ENCODE peak calls at places on chromosome 16, in six cellular contexts. One of them, this sample, is unnamed.

GRCh38 chr16:576197-576822 is 6.5 kb downstream of the PIGQ start:
- DNase-seq in left ventricle myocardium inferior: no peak
- DNase-seq in kidney epithelial cell: no peak
- DNase-seq in IMR-90: no peak
- DNase-seq in heart left ventricle: no peak
- DNase-seq in Peyer's patch: no peak
- DNase-seq in this sample: no peak

GRCh38 chr16:1657841-1658240 is 20.2 kb upstream of the JPT2 start:
- DNase-seq in left ventricle myocardium inferior: no peak
- DNase-seq in kidney epithelial cell: no peak
- DNase-seq in IMR-90: no peak
- DNase-seq in heart left ventricle: no peak
- DNase-seq in Peyer's patch: no peak
- DNase-seq in this sample: no peak

GRCh38 chr16:84520778-84521770 is 16.6 kb upstream of the MEAK7 start:
- DNase-seq in left ventricle myocardium inferior: no peak
- DNase-seq in kidney epithelial cell: no peak
- DNase-seq in IMR-90: no peak
- DNase-seq in heart left ventricle: no peak
- DNase-seq in Peyer's patch: no peak
- DNase-seq in this sample: no peak

GRCh38 chr16:7303677-7304200 is 28.9 kb upstream of the RBFOX1 start:
- DNase-seq in left ventricle myocardium inferior: no peak
- DNase-seq in kidney epithelial cell: no peak
- DNase-seq in IMR-90: no peak
- DNase-seq in heart left ventricle: no peak
- DNase-seq in Peyer's patch: no peak
- DNase-seq in this sample: no peak

GRCh38 chr16:62363451-62363850 is 327.2 kb upstream of the CDH8 start:
- DNase-seq in left ventricle myocardium inferior: no peak
- DNase-seq in kidney epithelial cell: no peak
- DNase-seq in IMR-90: no peak
- DNase-seq in heart left ventricle: no peak
- DNase-seq in Peyer's patch: no peak
- DNase-seq in this sample: no peak

GRCh38 chr16:9039208-9039607 is 52.2 kb upstream of the HAPSTR1 start:
- DNase-seq in left ventricle myocardium inferior: no peak
- DNase-seq in kidney epithelial cell: no peak
- DNase-seq in IMR-90: peak
- DNase-seq in heart left ventricle: no peak
- DNase-seq in Peyer's patch: no peak
- DNase-seq in this sample: no peak

GRCh38 chr16:12553191-12553590 is 250.5 kb downstream of the CPPED1 start:
- DNase-seq in left ventricle myocardium inferior: no peak
- DNase-seq in kidney epithelial cell: no peak
- DNase-seq in IMR-90: no peak
- DNase-seq in heart left ventricle: no peak
- DNase-seq in Peyer's patch: no peak
- DNase-seq in this sample: no peak

GRCh38 chr16:28572659-28573510 is 19.2 kb downstream of the SGF29 start:
- DNase-seq in left ventricle myocardium inferior: peak
- DNase-seq in kidney epithelial cell: no peak
- DNase-seq in IMR-90: peak
- DNase-seq in heart left ventricle: peak
- DNase-seq in Peyer's patch: no peak
- DNase-seq in this sample: no peak

GRCh38 chr16:50263940-50264929 is 2.1 kb upstream of the ADCY7 start:
- DNase-seq in left ventricle myocardium inferior: no peak
- DNase-seq in kidney epithelial cell: no peak
- DNase-seq in IMR-90: peak
- DNase-seq in heart left ventricle: no peak
- DNase-seq in Peyer's patch: no peak
- DNase-seq in this sample: no peak

GRCh38 chr16:30557397-30557949 is 701 bp downstream of the ZNF764 start:
- DNase-seq in left ventricle myocardium inferior: no peak
- DNase-seq in kidney epithelial cell: no peak
- DNase-seq in IMR-90: no peak
- DNase-seq in heart left ventricle: no peak
- DNase-seq in Peyer's patch: peak
- DNase-seq in this sample: no peak

GRCh38 chr16:86107190-86107589 is 208.2 kb downstream of the IRF8 start:
- DNase-seq in left ventricle myocardium inferior: no peak
- DNase-seq in kidney epithelial cell: no peak
- DNase-seq in IMR-90: no peak
- DNase-seq in heart left ventricle: no peak
- DNase-seq in Peyer's patch: peak
- DNase-seq in this sample: no peak

GRCh38 chr16:3047387-3047720 is 993 bp downstream of the MMP25 start:
- DNase-seq in left ventricle myocardium inferior: no peak
- DNase-seq in kidney epithelial cell: no peak
- DNase-seq in IMR-90: no peak
- DNase-seq in heart left ventricle: no peak
- DNase-seq in Peyer's patch: no peak
- DNase-seq in this sample: no peak
- H3K4me3 ChIP-seq in left ventricle myocardium inferior: no peak
- H3K4me3 ChIP-seq in kidney epithelial cell: no peak
- H3K4me3 ChIP-seq in IMR-90: no peak
- H3K4me3 ChIP-seq in heart left ventricle: no peak
- H3K4me3 ChIP-seq in Peyer's patch: no peak
- H3K4me3 ChIP-seq in this sample: no peak

DNA sequence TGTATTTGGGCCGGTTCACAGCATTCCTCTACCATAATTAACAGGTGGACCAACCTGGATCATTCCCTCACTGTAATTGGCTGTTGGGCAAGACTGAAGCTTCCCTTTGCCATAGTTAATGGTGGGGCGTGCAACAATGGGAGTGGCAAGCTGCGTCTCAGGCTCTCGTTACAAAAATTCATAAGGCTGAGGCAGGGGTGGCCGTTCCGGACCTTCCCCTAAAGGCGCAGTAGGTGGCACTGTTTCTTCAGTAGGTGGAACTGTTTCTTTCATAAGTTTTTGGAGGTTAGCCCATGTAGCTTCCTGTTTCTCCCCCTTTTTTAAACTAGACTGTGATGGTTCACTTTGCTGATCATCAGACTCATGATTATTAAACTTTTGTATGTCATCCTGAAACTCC is 17.0 kb upstream of the TMC5 start:
- DNase-seq in left ventricle myocardium inferior: no peak
- DNase-seq in kidney epithelial cell: no peak
- DNase-seq in IMR-90: no peak
- DNase-seq in heart left ventricle: no peak
- DNase-seq in Peyer's patch: no peak
- DNase-seq in this sample: no peak
- TF ChIP-seq CTCF in left ventricle myocardium inferior: no peak
- TF ChIP-seq CTCF in kidney epithelial cell: no peak
- TF ChIP-seq CTCF in IMR-90: no peak
- TF ChIP-seq CTCF in heart left ventricle: no peak
- TF ChIP-seq CTCF in Peyer's patch: no peak
- TF ChIP-seq CTCF in this sample: no peak

DNA sequence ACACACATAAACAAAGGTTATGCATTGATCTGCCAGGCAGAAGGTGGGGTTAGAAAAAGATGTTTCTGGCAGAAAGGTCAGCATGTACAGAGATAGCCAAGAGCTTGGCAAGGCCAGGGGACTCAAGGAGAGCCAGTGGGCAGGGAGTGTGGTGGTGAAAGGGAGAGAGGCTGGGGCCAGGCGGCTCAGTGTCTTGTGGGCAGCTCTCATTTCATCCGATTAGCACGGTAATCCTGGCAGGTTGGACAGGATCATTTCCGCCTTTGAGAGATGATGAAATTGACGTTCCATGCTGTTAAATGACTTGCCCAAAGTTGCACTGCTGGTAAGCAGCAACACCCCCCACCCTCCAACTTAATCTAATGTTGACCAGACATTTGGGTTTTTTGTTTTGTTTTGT is 3.6 kb downstream of the CHD9 start:
- DNase-seq in left ventricle myocardium inferior: no peak
- DNase-seq in kidney epithelial cell: no peak
- DNase-seq in IMR-90: no peak
- DNase-seq in heart left ventricle: no peak
- DNase-seq in Peyer's patch: no peak
- DNase-seq in this sample: no peak
- H3K4me3 ChIP-seq in left ventricle myocardium inferior: no peak
- H3K4me3 ChIP-seq in kidney epithelial cell: no peak
- H3K4me3 ChIP-seq in IMR-90: no peak
- H3K4me3 ChIP-seq in heart left ventricle: no peak
- H3K4me3 ChIP-seq in Peyer's patch: no peak
- H3K4me3 ChIP-seq in this sample: no peak

GRCh38 chr16:80931985-80932720 is 74.5 kb downstream of the CMC2 start:
- DNase-seq in left ventricle myocardium inferior: peak
- DNase-seq in kidney epithelial cell: no peak
- DNase-seq in IMR-90: peak
- DNase-seq in heart left ventricle: peak
- DNase-seq in Peyer's patch: peak
- DNase-seq in this sample: no peak
- TF ChIP-seq CTCF in left ventricle myocardium inferior: no peak
- TF ChIP-seq CTCF in kidney epithelial cell: no peak
- TF ChIP-seq CTCF in IMR-90: no peak
- TF ChIP-seq CTCF in heart left ventricle: peak
- TF ChIP-seq CTCF in Peyer's patch: peak
- TF ChIP-seq CTCF in this sample: peak

GRCh38 chr16:17404903-17405691 is 65.7 kb downstream of the XYLT1 start:
- DNase-seq in left ventricle myocardium inferior: peak
- DNase-seq in kidney epithelial cell: no peak
- DNase-seq in IMR-90: peak
- DNase-seq in heart left ventricle: peak
- DNase-seq in Peyer's patch: no peak
- DNase-seq in this sample: no peak
- H3K4me3 ChIP-seq in left ventricle myocardium inferior: no peak
- H3K4me3 ChIP-seq in kidney epithelial cell: no peak
- H3K4me3 ChIP-seq in IMR-90: no peak
- H3K4me3 ChIP-seq in heart left ventricle: no peak
- H3K4me3 ChIP-seq in Peyer's patch: no peak
- H3K4me3 ChIP-seq in this sample: no peak

DNA sequence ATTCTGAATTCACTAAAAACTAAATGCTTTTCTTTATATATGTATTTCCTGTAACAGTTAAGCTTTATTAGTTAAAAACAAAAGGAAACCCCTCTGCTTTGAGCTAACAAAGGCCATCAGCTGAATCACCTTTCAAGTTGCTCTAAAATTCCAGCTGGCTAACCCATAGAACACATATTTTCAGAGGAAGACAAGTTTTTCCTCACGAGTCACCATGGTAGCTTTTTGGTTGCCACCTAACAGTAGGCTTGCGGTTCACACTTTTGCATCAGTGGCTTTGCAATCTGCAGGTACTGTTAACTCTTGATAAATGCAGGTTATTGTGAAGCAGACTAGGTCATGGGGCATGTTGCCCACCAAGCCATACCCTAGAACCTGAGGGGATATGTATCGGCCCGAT is 57.6 kb upstream of the IRX5 start:
- DNase-seq in left ventricle myocardium inferior: no peak
- DNase-seq in kidney epithelial cell: no peak
- DNase-seq in IMR-90: no peak
- DNase-seq in heart left ventricle: no peak
- DNase-seq in Peyer's patch: no peak
- DNase-seq in this sample: no peak
- TF ChIP-seq CTCF in left ventricle myocardium inferior: no peak
- TF ChIP-seq CTCF in kidney epithelial cell: no peak
- TF ChIP-seq CTCF in IMR-90: no peak
- TF ChIP-seq CTCF in heart left ventricle: no peak
- TF ChIP-seq CTCF in Peyer's patch: no peak
- TF ChIP-seq CTCF in this sample: no peak

GRCh38 chr16:72736074-72736473 is 311.9 kb downstream of the ZFHX3 start:
- DNase-seq in left ventricle myocardium inferior: no peak
- DNase-seq in kidney epithelial cell: no peak
- DNase-seq in IMR-90: no peak
- DNase-seq in heart left ventricle: no peak
- DNase-seq in Peyer's patch: no peak
- DNase-seq in this sample: no peak
- H3K4me3 ChIP-seq in left ventricle myocardium inferior: no peak
- H3K4me3 ChIP-seq in kidney epithelial cell: no peak
- H3K4me3 ChIP-seq in IMR-90: no peak
- H3K4me3 ChIP-seq in heart left ventricle: no peak
- H3K4me3 ChIP-seq in Peyer's patch: no peak
- H3K4me3 ChIP-seq in this sample: no peak

GRCh38 chr16:80317132-80318098 is 223.4 kb upstream of the DYNLRB2 start:
- DNase-seq in left ventricle myocardium inferior: no peak
- DNase-seq in kidney epithelial cell: no peak
- DNase-seq in IMR-90: peak
- DNase-seq in heart left ventricle: no peak
- DNase-seq in Peyer's patch: no peak
- DNase-seq in this sample: no peak
- TF ChIP-seq CTCF in left ventricle myocardium inferior: no peak
- TF ChIP-seq CTCF in kidney epithelial cell: peak
- TF ChIP-seq CTCF in IMR-90: peak
- TF ChIP-seq CTCF in heart left ventricle: no peak
- TF ChIP-seq CTCF in Peyer's patch: peak
- TF ChIP-seq CTCF in this sample: peak

GRCh38 chr16:67155305-67156145 is 4.2 kb downstream of the TRADD start:
- DNase-seq in left ventricle myocardium inferior: peak
- DNase-seq in kidney epithelial cell: no peak
- DNase-seq in IMR-90: peak
- DNase-seq in heart left ventricle: peak
- DNase-seq in Peyer's patch: peak
- DNase-seq in this sample: no peak

GRCh38 chr16:67154578-67155304 is 3.9 kb upstream of the B3GNT9 start:
- DNase-seq in left ventricle myocardium inferior: no peak
- DNase-seq in kidney epithelial cell: no peak
- DNase-seq in IMR-90: no peak
- DNase-seq in heart left ventricle: no peak
- DNase-seq in Peyer's patch: no peak
- DNase-seq in this sample: no peak

GRCh38 chr16:67157106-67157748 is 2.5 kb downstream of the TRADD start:
- DNase-seq in left ventricle myocardium inferior: no peak
- DNase-seq in kidney epithelial cell: no peak
- DNase-seq in IMR-90: no peak
- DNase-seq in heart left ventricle: no peak
- DNase-seq in Peyer's patch: no peak
- DNase-seq in this sample: no peak

GRCh38 chr16:67157892-67158635 is 1.6 kb downstream of the TRADD start:
- DNase-seq in left ventricle myocardium inferior: no peak
- DNase-seq in kidney epithelial cell: no peak
- DNase-seq in IMR-90: no peak
- DNase-seq in heart left ventricle: no peak
- DNase-seq in Peyer's patch: no peak
- DNase-seq in this sample: no peak

DNA sequence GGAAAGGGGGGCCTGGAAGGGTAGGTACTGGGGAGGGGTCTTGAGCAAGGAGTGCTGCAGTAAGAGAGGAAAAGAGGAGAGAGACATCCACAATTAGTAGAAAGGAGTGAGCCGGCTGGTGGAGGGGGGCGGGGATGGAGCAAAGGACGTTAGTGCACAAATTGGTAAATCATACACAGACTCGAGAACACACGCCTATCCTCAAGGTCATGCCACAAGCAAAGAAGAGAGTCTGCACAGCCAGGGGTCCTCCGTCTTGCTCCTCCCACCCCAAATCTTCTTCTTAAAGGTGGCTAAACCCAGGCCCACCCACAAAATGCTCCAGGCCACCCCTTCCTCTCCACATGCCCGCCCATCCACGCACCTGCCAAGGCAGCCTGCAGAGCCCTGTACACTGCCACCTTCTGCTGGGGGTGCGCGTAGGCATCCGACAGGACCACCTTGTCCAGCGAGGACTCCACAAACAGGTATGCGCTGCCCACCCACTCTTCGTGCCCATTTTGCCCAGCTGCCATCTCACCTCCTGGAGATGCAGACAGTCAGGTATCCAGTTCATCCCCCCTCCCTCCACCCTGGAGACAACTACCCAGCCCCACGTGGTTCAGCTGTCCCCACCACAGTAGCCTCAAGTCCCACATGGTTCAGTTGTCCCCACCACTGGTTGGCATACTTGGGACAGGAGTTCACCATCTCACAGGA is 3.4 kb downstream of the TRADD start:
- DNase-seq in left ventricle myocardium inferior: no peak
- DNase-seq in kidney epithelial cell: no peak
- DNase-seq in IMR-90: no peak
- DNase-seq in heart left ventricle: no peak
- DNase-seq in Peyer's patch: peak
- DNase-seq in this sample: no peak
- H3K4me3 ChIP-seq in left ventricle myocardium inferior: no peak
- H3K4me3 ChIP-seq in kidney epithelial cell: no peak
- H3K4me3 ChIP-seq in IMR-90: no peak
- H3K4me3 ChIP-seq in heart left ventricle: no peak
- H3K4me3 ChIP-seq in Peyer's patch: no peak
- H3K4me3 ChIP-seq in this sample: no peak

This sample was measured in AG04449.